ENCODE peak calls at places on chromosomes 13 and 19, in eight cellular contexts. B is Kasumi-1; P is colonic mucosa; A is activated naive CD4-positive, alpha-beta T cell; Y is CD4-positive, alpha-beta T cell; Z is nucleus accumbens; M is activated CD4-positive, alpha-beta memory T cell treated with anti-CD3 and anti-CD28 coated beads for 36 hours; T is NCI-H2029. W is an unnamed sample.
A peak's percentile ranks its signal among the peaks of the same experiment; 100 is the strongest.

GRCh38 chr13:49641810-49642291 is 13.5 kb downstream of the ARL11 start:
- DNase-seq in B (peak; percentile 79), P (peak; percentile 32), A (no peak), Y (no peak), Z (no peak), M (no peak), T (no peak), W (no peak)

GRCh38 chr13:114119196-114119595 is 13.2 kb downstream of the RASA3 start:
- DNase-seq in B (no peak), P (no peak), A (no peak), Y (no peak), Z (no peak), M (no peak), T (no peak), W (no peak)

GRCh38 chr19:13053761-13054604 is 48.7 kb downstream of the LYL1 start:
- DNase-seq in B (no peak), P (peak; percentile 70), A (no peak), Y (no peak), Z (no peak), M (no peak), T (peak; percentile 23), W (no peak)

GRCh38 chr13:101915755-101916107 is 463.3 kb downstream of the ITGBL1 start:
- DNase-seq in B (no peak), P (no peak), A (no peak), Y (no peak), Z (no peak), M (no peak), T (no peak), W (no peak)

GRCh38 chr19:11321206-11322126 is 18.0 kb downstream of the RAB3D start:
- DNase-seq in B (no peak), P (no peak), A (no peak), Y (no peak), Z (no peak), M (no peak), T (no peak), W (no peak)

GRCh38 chr19:11924886-11925583 is at the start of gene ZNF700:
- DNase-seq in B (peak; percentile 96), P (peak; percentile 99), A (peak; percentile 84), Y (peak; percentile 87), Z (peak; percentile 88), M (peak; percentile 97), T (peak; percentile 93), W (peak; percentile 90)

GRCh38 chr19:39307233-39307821 is 11.1 kb downstream of the IFNL1 start:
- DNase-seq in B (no peak), P (peak; percentile 71), A (no peak), Y (no peak), Z (no peak), M (no peak), T (peak; percentile 20), W (no peak)

GRCh38 chr13:36819064-36819810 is at the start of gene RFXAP:
- DNase-seq in B (peak; percentile 51), P (peak; percentile 91), A (peak; percentile 81), Y (peak; percentile 85), Z (peak; percentile 78), M (peak; percentile 92), T (peak; percentile 65), W (peak; percentile 91)

GRCh38 chr13:24306632-24307031 is 2.7 kb upstream of the C1QTNF9 start:
- DNase-seq in B (no peak), P (no peak), A (no peak), Y (no peak), Z (no peak), M (no peak), T (no peak), W (no peak)

GRCh38 chr13:85879014-85879413 is 79.8 kb upstream of the SLITRK6 start:
- DNase-seq in B (no peak), P (no peak), A (no peak), Y (no peak), Z (no peak), M (no peak), T (no peak), W (no peak)

W was measured in B cell.